ENCODE peak calls at places on chromosomes 16 and 17, in four cellular contexts. A, L, U and B are unnamed samples.

GRCh38 chr17:38898812-38899348 is 26.5 kb upstream of the LASP1NB start:
- DNase-seq in A (no peak), L (no peak), U (no peak), B (no peak)

GRCh38 chr16:89565256-89565505 is 4.7 kb downstream of the RPL13 start:
- DNase-seq in A (no peak), L (no peak), U (no peak), B (peak)

GRCh38 chr16:4309102-4309832 is 6.6 kb upstream of the GLIS2 start:
- DNase-seq in A (no peak), L (no peak), U (no peak), B (peak)

GRCh38 chr16:73019456-73020362 is 28.2 kb downstream of the ZFHX3 start:
- DNase-seq in A (peak), L (no peak), U (no peak), B (peak)

GRCh38 chr16:57690782-57691471 is 3.7 kb upstream of the DRC7 start:
- DNase-seq in A (no peak), L (no peak), U (no peak), B (no peak)

GRCh38 chr17:58402047-58402446 is 15.3 kb downstream of the RNF43 start:
- DNase-seq in A (no peak), L (no peak), U (no peak), B (no peak)

GRCh38 chr17:67245694-67246397 is 850 bp upstream of the HELZ start:
- DNase-seq in A (peak), L (no peak), U (peak), B (peak)

GRCh38 chr16:50326835-50327465 is 41.8 kb downstream of the BRD7 start:
- DNase-seq in A (no peak), L (no peak), U (no peak), B (peak)

GRCh38 chr16:88934066-88934667 is 42.8 kb downstream of the CBFA2T3 start:
- DNase-seq in A (no peak), L (no peak), U (no peak), B (no peak)

GRCh38 chr17:72240333-72240732 is 119.5 kb downstream of the SOX9 start:
- DNase-seq in A (no peak), L (no peak), U (no peak), B (no peak)

GRCh38 chr16:50657251-50657650 is 23.9 kb downstream of the SNX20 start:
- DNase-seq in A (no peak), L (no peak), U (no peak), B (no peak)

GRCh38 chr16:49443576-49443975 is 70.0 kb downstream of the C16orf78 start:
- DNase-seq in A (no peak), L (no peak), U (no peak), B (no peak)

GRCh38 chr17:31834448-31834847 is 24.6 kb downstream of the COPRS start:
- DNase-seq in A (no peak), L (no peak), U (no peak), B (no peak)

GRCh38 chr17:3738562-3739295 is 15.0 kb downstream of the HASPIN start:
- DNase-seq in A (no peak), L (no peak), U (peak), B (peak)

GRCh38 chr17:32356378-32356743 is 6.4 kb downstream of the ZNF207 start:
- DNase-seq in A (no peak), L (no peak), U (no peak), B (no peak)

GRCh38 chr17:45200701-45201100 is 21.0 kb upstream of the FMNL1 start:
- DNase-seq in A (no peak), L (no peak), U (no peak), B (peak)

GRCh38 chr17:2952174-2952845 is 111.1 kb downstream of the OR1D5 start:
- DNase-seq in A (no peak), L (no peak), U (no peak), B (no peak)

GRCh38 chr17:49787932-49788442 is 494 bp upstream of the KAT7 start:
- DNase-seq in A (no peak), L (no peak), U (no peak), B (peak)

GRCh38 chr17:35449371-35449931 is 885 bp upstream of the SLFN13 start:
- DNase-seq in A (no peak), L (no peak), U (no peak), B (no peak)

GRCh38 chr17:82861393-82861775 is 21.6 kb upstream of the ZNF750 start:
- DNase-seq in A (no peak), L (no peak), U (no peak), B (no peak)

GRCh38 chr17:82300707-82301270 is 16.6 kb downstream of the CD7 start:
- DNase-seq in A (peak), L (no peak), U (peak), B (peak)

GRCh38 chr17:44400226-44400847 is 10.9 kb upstream of the ITGA2B start:
- DNase-seq in A (no peak), L (no peak), U (no peak), B (peak)

GRCh38 chr16:1972490-1972877 is 631 bp downstream of the TBL3 start:
- DNase-seq in A (no peak), L (no peak), U (no peak), B (peak)

GRCh38 chr16:87070657-87071056 is 246.5 kb downstream of the C16orf95 start:
- DNase-seq in A (no peak), L (no peak), U (no peak), B (no peak)

GRCh38 chr17:16419929-16420271 is 4.5 kb downstream of the TRPV2 start:
- DNase-seq in A (no peak), L (no peak), U (no peak), B (peak)

GRCh38 chr17:64170286-64170685 is 40.3 kb upstream of the ERN1 start:
- DNase-seq in A (no peak), L (no peak), U (no peak), B (no peak)

GRCh38 chr17:42287305-42288077 is 807 bp upstream of the STAT5A start:
- DNase-seq in A (peak), L (no peak), U (no peak), B (no peak)

GRCh38 chr17:82378741-82379021 is 7.1 kb downstream of the UTS2R start:
- DNase-seq in A (no peak), L (no peak), U (no peak), B (no peak)

GRCh38 chr17:4678448-4679026 is 25.4 kb downstream of the PELP1 start:
- DNase-seq in A (no peak), L (no peak), U (no peak), B (peak)

GRCh38 chr17:63189082-63189481 is 223.0 kb downstream of the TANC2 start:
- DNase-seq in A (no peak), L (no peak), U (no peak), B (peak)

GRCh38 chr17:45719335-45720071 is 64.6 kb upstream of the CRHR1 start:
- DNase-seq in A (no peak), L (no peak), U (peak), B (peak)

GRCh38 chr16:47938272-47938671 is 217.5 kb downstream of the ABCC12 start:
- DNase-seq in A (no peak), L (no peak), U (no peak), B (no peak)

GRCh38 chr17:56929362-56929969 is 15.6 kb upstream of the TRIM25 start:
- DNase-seq in A (no peak), L (no peak), U (no peak), B (no peak)

GRCh38 chr17:57966246-57966645 is 11.0 kb upstream of the CUEDC1 start:
- DNase-seq in A (no peak), L (no peak), U (no peak), B (no peak)

GRCh38 chr17:83036193-83036592 is 43.2 kb upstream of the METRNL start:
- DNase-seq in A (no peak), L (no peak), U (no peak), B (no peak)

GRCh38 chr17:67260051-67260987 is 15.3 kb upstream of the HELZ start:
- DNase-seq in A (no peak), L (no peak), U (peak), B (peak)

GRCh38 chr17:31321481-31321880 is at the start of gene EVI2A:
- DNase-seq in A (no peak), L (no peak), U (no peak), B (peak)

GRCh38 chr16:17305694-17306093 is 165.1 kb downstream of the XYLT1 start:
- DNase-seq in A (no peak), L (no peak), U (no peak), B (no peak)

DNA sequence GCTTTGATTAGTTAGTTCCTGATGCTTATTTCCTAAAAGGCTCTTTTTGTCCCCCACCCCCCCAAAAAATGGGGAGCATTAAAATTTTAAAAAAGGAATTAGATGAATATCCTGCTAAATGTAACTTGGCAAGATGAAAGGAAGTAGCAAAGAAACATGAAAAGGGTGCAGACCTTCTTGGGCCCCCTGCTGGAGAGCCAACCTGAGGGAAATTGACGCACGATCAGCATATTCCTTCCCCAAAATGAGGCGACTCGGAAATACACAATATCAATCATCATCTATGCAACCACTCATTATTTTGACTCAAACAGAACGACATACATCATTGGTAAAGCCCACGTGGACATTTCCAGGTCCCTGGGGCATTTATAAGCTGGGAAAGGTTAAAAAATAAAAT is 59.7 kb downstream of the GRIN2A start:
- DNase-seq in A (no peak), L (no peak), U (no peak), B (no peak)
- TF ChIP-seq CTCF in A (no peak), L (no peak), U (no peak), B (no peak)

GRCh38 chr16:67969286-67970039 is 1.0 kb upstream of the SLC12A4 start:
- DNase-seq in A (no peak), L (no peak), U (no peak), B (no peak)
- H3K4me3 ChIP-seq in A (peak), L (peak), U (peak), B (peak)

DNA sequence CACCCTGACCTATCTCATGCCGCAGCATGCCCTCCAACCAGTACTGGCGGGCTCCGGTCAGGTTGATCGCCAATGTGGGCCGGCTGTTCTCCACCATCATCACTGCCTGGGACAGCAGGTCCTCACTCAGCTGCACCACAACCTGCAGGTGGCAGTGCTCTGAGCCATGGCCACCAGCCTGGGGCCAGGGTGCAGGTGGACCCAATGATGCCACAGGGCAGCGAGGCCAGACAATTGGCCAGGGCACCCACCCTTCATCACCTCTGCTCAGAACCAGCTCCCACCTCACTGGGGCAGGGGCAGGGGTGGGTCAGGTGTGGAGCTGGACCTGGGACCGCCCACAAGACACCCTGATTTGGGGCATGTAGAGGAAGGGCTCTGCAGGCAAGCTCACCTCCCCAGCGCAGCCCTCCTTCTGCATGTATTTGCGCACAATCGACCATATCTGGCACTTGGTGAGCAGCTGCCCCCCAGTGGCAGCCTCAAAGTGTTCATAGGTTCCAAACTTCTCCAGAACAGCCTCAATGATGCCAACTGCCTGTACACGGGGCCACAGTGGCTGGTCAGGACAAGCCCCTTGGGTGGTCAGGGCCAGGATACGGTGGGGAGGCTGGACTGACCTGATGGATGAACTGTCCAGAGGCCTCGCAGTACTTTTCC is 4.2 kb downstream of the MATCAP1 start:
- DNase-seq in A (no peak), L (no peak), U (no peak), B (no peak)
- TF ChIP-seq CTCF in A (no peak), L (peak), U (no peak), B (peak)

GRCh38 chr16:81004646-81005353 is 1.9 kb downstream of the CMC2 start:
- DNase-seq in A (no peak), L (no peak), U (peak), B (peak)

GRCh38 chr16:81005644-81006471 is 827 bp downstream of the CMC2 start:
- DNase-seq in A (peak), L (peak), U (no peak), B (peak)

GRCh38 chr16:81003064-81003463 is 3.6 kb downstream of the CMC2 start:
- DNase-seq in A (no peak), L (no peak), U (no peak), B (no peak)

GRCh38 chr16:81001330-81001729 is 5.4 kb downstream of the CMC2 start:
- DNase-seq in A (no peak), L (no peak), U (no peak), B (no peak)

GRCh38 chr16:81003610-81004460 is 2.9 kb downstream of the CMC2 start:
- DNase-seq in A (no peak), L (no peak), U (no peak), B (peak)
- H3K4me3 ChIP-seq in A (no peak), L (peak), U (no peak), B (no peak)